ENCODE peak calls at places on chromosomes 13 and 19, in six cellular contexts. N, F, V, R, O and U are unnamed samples.

GRCh38 chr13:111604087-111604486 is 283.6 kb downstream of the TEX29 start:
- DNase-seq in N (no peak), F (no peak), V (no peak), R (no peak), O (no peak), U (no peak)

GRCh38 chr13:22114630-22115311 is 443.9 kb downstream of the FGF9 start:
- DNase-seq in N (no peak), F (no peak), V (no peak), R (no peak), O (no peak), U (no peak)

GRCh38 chr13:49784886-49785570 is 7.5 kb downstream of the KPNA3 start:
- DNase-seq in N (no peak), F (no peak), V (no peak), R (no peak), O (no peak), U (no peak)

GRCh38 chr13:21075303-21076264 is 14.2 kb upstream of the LATS2 start:
- DNase-seq in N (peak; percentile 87), F (no peak), V (no peak), R (peak; percentile 73), O (peak; percentile 14), U (no peak)

GRCh38 chr13:26184791-26185250 is 37.3 kb downstream of the RNF6 start:
- DNase-seq in N (no peak), F (peak; percentile 4), V (peak; percentile 40), R (peak; percentile 76), O (peak; percentile 75), U (peak; percentile 86)

GRCh38 chr13:43331676-43332075 is 308.3 kb downstream of the DNAJC15 start:
- DNase-seq in N (no peak), F (no peak), V (no peak), R (no peak), O (no peak), U (no peak)

GRCh38 chr19:55473613-55474012 is 2.8 kb upstream of the ZNF628 start:
- DNase-seq in N (no peak), F (no peak), V (no peak), R (no peak), O (no peak), U (no peak)

GRCh38 chr19:56348289-56348877 is 33.7 kb upstream of the ZSCAN5A start:
- DNase-seq in N (no peak), F (no peak), V (no peak), R (no peak), O (no peak), U (no peak)

GRCh38 chr13:43008591-43008990 is 14.8 kb upstream of the DNAJC15 start:
- DNase-seq in N (no peak), F (no peak), V (no peak), R (no peak), O (no peak), U (no peak)

GRCh38 chr19:55492362-55492944 is 4.2 kb downstream of the SSC5D start:
- DNase-seq in N (no peak), F (no peak), V (no peak), R (no peak), O (no peak), U (no peak)

GRCh38 chr19:5623397-5624153 is 692 bp downstream of the SAFB start:
- DNase-seq in N (no peak), F (no peak), V (peak; percentile 19), R (no peak), O (no peak), U (peak; percentile 49)

GRCh38 chr13:35388979-35389378 is 87.5 kb downstream of the MAB21L1 start:
- DNase-seq in N (no peak), F (no peak), V (no peak), R (no peak), O (no peak), U (no peak)

GRCh38 chr19:13275016-13275722 is 125.0 kb downstream of the IER2 start:
- DNase-seq in N (no peak), F (no peak), V (no peak), R (no peak), O (no peak), U (no peak)

GRCh38 chr13:74847966-74848365 is 634.0 kb downstream of the TBC1D4 start:
- DNase-seq in N (no peak), F (no peak), V (no peak), R (no peak), O (no peak), U (no peak)

GRCh38 chr13:103515410-103515809 is 449.2 kb upstream of the SLC10A2 start:
- DNase-seq in N (no peak), F (no peak), V (no peak), R (no peak), O (no peak), U (no peak)

GRCh38 chr13:109146912-109147624 is 517.7 kb downstream of the MYO16 start:
- DNase-seq in N (no peak), F (no peak), V (no peak), R (no peak), O (no peak), U (peak; percentile 77)

GRCh38 chr19:57946316-57946715 is 1.2 kb downstream of the ZNF256 start:
- DNase-seq in N (no peak), F (no peak), V (no peak), R (no peak), O (no peak), U (no peak)

GRCh38 chr13:39410089-39410901 is 192.7 kb downstream of the LHFPL6 start:
- DNase-seq in N (no peak), F (no peak), V (no peak), R (no peak), O (no peak), U (peak; percentile 4)

GRCh38 chr19:29277107-29277506 is 64.2 kb upstream of the UQCRFS1 start:
- DNase-seq in N (no peak), F (no peak), V (no peak), R (peak; percentile 28), O (no peak), U (peak; percentile 24)

GRCh38 chr13:73898899-73899298 is 235.3 kb downstream of the KLF12 start:
- DNase-seq in N (no peak), F (no peak), V (no peak), R (no peak), O (no peak), U (no peak)

GRCh38 chr19:2982983-2983350 is 5.6 kb downstream of the TLE6 start:
- DNase-seq in N (peak; percentile 79), F (no peak), V (peak; percentile 96), R (peak; percentile 98), O (peak; percentile 97), U (peak; percentile 92)

GRCh38 chr13:41452462-41452861 is 4.9 kb upstream of the RGCC start:
- DNase-seq in N (no peak), F (no peak), V (no peak), R (no peak), O (no peak), U (no peak)

GRCh38 chr13:50106559-50106958 is 91.3 kb downstream of the KCNRG start:
- DNase-seq in N (no peak), F (no peak), V (no peak), R (no peak), O (no peak), U (no peak)

GRCh38 chr13:31172001-31172400 is 10.3 kb upstream of the HSPH1 start:
- DNase-seq in N (no peak), F (no peak), V (no peak), R (no peak), O (no peak), U (no peak)

GRCh38 chr13:31175847-31176536 is 14.3 kb upstream of the HSPH1 start:
- DNase-seq in N (no peak), F (no peak), V (no peak), R (no peak), O (no peak), U (no peak)

GRCh38 chr13:31168736-31169135 is 7.0 kb upstream of the HSPH1 start:
- DNase-seq in N (no peak), F (no peak), V (no peak), R (no peak), O (no peak), U (no peak)

GRCh38 chr13:31174018-31174417 is 12.3 kb upstream of the HSPH1 start:
- DNase-seq in N (no peak), F (no peak), V (no peak), R (no peak), O (no peak), U (no peak)

GRCh38 chr13:31172535-31172934 is 10.8 kb upstream of the HSPH1 start:
- DNase-seq in N (no peak), F (no peak), V (no peak), R (no peak), O (no peak), U (no peak)
- H3K4me3 ChIP-seq in N (no peak overlapping the region), F (no peak overlapping the region), V (no peak overlapping the region), R (no peak overlapping the region), O (no peak overlapping the region), U (no peak overlapping the region)

DNA sequence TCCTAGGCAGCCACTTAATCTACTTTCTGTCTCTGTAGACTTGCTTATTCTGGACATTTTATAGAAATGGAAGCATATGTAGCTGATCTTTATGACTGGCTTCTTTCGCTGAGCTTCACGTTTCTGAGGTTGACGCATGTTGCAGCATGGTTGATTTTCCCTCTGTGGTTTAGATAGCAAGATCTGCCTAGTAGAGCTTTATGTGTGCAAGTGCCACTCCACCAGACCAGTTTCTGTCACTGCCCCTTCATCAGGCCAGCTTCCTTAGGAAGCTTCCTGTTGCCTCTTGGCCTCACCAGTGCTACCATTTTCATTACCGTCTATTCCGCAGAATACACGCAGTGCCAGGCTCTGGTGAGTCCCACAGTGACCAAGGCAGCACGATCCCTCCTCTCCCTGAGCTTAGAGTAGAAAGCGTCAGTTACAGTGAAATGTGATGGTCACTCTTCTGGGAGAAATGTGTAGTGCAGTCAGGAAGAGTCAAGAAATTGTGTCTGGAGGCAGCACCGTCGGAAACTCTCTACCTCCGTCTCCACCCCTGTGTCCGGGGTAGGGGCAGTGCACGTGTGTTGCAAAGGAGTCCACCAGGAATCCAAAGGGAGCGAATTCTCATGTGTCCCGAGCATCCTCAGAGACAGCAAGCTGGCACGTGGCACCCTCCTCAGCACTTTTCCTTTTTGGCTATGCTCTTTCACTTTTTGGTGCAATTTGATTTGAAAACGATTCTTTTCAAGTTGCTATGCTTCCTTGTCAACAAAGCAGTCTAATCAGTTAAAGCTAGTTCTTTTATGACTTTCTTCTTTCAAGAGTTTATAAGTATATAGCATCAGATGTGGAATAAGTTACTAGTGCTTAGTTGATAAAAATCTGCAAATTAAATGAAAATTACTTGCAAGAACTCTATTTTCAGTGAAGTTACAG is 45.4 kb upstream of the GPR183 start:
- DNase-seq in N (no peak), F (no peak), V (no peak), R (no peak), O (no peak), U (no peak)
- TF ChIP-seq CTCF in N (no peak), F (no peak), V (no peak), R (no peak), O (no peak), U (no peak)

GRCh38 chr19:48249502-48250014 is 6.2 kb downstream of the CARD8 start:
- DNase-seq in N (no peak), F (no peak), V (no peak), R (peak; percentile 74), O (no peak), U (peak; percentile 56)
- TF ChIP-seq POLR2A in N (peak; percentile 54), F (no peak), V (no peak), R (no peak), O (peak; percentile 55), U (peak; percentile 50)

DNA sequence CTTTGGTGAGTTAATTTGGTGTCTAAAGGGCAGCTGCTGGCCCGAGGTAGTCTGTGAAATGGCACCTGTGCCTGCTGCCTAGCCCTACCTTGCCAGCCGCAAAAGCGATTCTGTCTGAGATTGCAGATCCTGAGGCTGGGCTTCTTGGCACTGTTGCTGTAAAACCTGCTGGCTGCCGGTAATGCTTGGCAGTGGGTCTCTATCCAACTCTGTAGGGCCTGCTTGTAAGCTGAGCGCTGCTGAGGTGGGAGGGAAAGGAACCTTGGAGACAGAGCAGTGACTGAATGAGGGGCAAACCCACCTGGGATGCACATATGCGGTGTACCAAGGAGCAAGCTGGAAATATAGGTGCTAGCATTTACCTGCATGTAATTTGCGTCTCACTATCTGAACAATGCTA is 11.7 kb downstream of the LCP1 start:
- DNase-seq in N (no peak), F (no peak), V (no peak), R (no peak), O (no peak), U (no peak)
- H3K4me3 ChIP-seq in N (no peak overlapping the region), F (no peak overlapping the region), V (no peak overlapping the region), R (no peak overlapping the region), O (no peak overlapping the region), U (no peak overlapping the region)

GRCh38 chr19:40457953-40458596 is 7.5 kb downstream of the BLVRB start:
- DNase-seq in N (peak; percentile 73), F (no peak), V (no peak), R (no peak), O (no peak), U (no peak)
- TF ChIP-seq CTCF in N (no peak), F (no peak), V (no peak), R (no peak), O (no peak), U (no peak)